ENCODE peak calls at places on chromosomes 16 and 17, in ten cellular contexts. One of them, this sample, is unnamed.

GRCh38 chr17:320139-320538 is 32.5 kb downstream of the RPH3AL start:
- DNase-seq in MV-4-11: no peak
- DNase-seq in GM04503: no peak
- DNase-seq in NCI-H1930: no peak
- DNase-seq in amygdala: no peak
- DNase-seq in NCI-H1436: no peak
- DNase-seq in activated CD4-positive, alpha-beta T cell treated with anti-CD3 and anti-CD28 coated beads for 48 hours: no peak
- DNase-seq in NCI-H446 treated with DMSO at 0.1 percent for 48 hours: no peak
- DNase-seq in progenitor cell of endocrine pancreas: no peak
- DNase-seq in CD4-positive, CD25-positive, alpha-beta regulatory T cell: no peak
- DNase-seq in this sample: no peak

GRCh38 chr16:84607061-84607460 is 10.8 kb downstream of the COTL1 start:
- DNase-seq in MV-4-11: no peak
- DNase-seq in GM04503: no peak
- DNase-seq in NCI-H1930: no peak
- DNase-seq in amygdala: no peak
- DNase-seq in NCI-H1436: no peak
- DNase-seq in activated CD4-positive, alpha-beta T cell treated with anti-CD3 and anti-CD28 coated beads for 48 hours: no peak
- DNase-seq in NCI-H446 treated with DMSO at 0.1 percent for 48 hours: no peak
- DNase-seq in progenitor cell of endocrine pancreas: no peak
- DNase-seq in CD4-positive, CD25-positive, alpha-beta regulatory T cell: no peak
- DNase-seq in this sample: no peak

GRCh38 chr17:40363480-40363838 is 1.1 kb downstream of the GJD3 start:
- DNase-seq in MV-4-11: peak
- DNase-seq in GM04503: no peak
- DNase-seq in NCI-H1930: no peak
- DNase-seq in amygdala: no peak
- DNase-seq in NCI-H1436: no peak
- DNase-seq in activated CD4-positive, alpha-beta T cell treated with anti-CD3 and anti-CD28 coated beads for 48 hours: peak
- DNase-seq in NCI-H446 treated with DMSO at 0.1 percent for 48 hours: no peak
- DNase-seq in progenitor cell of endocrine pancreas: no peak
- DNase-seq in CD4-positive, CD25-positive, alpha-beta regulatory T cell: peak
- DNase-seq in this sample: no peak

GRCh38 chr17:45230787-45231480 is 9.2 kb downstream of the FMNL1 start:
- DNase-seq in MV-4-11: no peak
- DNase-seq in GM04503: no peak
- DNase-seq in NCI-H1930: no peak
- DNase-seq in amygdala: no peak
- DNase-seq in NCI-H1436: peak
- DNase-seq in activated CD4-positive, alpha-beta T cell treated with anti-CD3 and anti-CD28 coated beads for 48 hours: no peak
- DNase-seq in NCI-H446 treated with DMSO at 0.1 percent for 48 hours: peak
- DNase-seq in progenitor cell of endocrine pancreas: no peak
- DNase-seq in CD4-positive, CD25-positive, alpha-beta regulatory T cell: no peak
- DNase-seq in this sample: no peak

GRCh38 chr17:38587956-38588771 is 17.6 kb downstream of the SRCIN1 start:
- DNase-seq in MV-4-11: peak
- DNase-seq in GM04503: no peak
- DNase-seq in NCI-H1930: no peak
- DNase-seq in amygdala: no peak
- DNase-seq in NCI-H1436: peak
- DNase-seq in activated CD4-positive, alpha-beta T cell treated with anti-CD3 and anti-CD28 coated beads for 48 hours: no peak
- DNase-seq in NCI-H446 treated with DMSO at 0.1 percent for 48 hours: no peak
- DNase-seq in progenitor cell of endocrine pancreas: no peak
- DNase-seq in CD4-positive, CD25-positive, alpha-beta regulatory T cell: no peak
- DNase-seq in this sample: no peak

GRCh38 chr17:19339341-19339815 is 23.1 kb downstream of the B9D1 start:
- DNase-seq in MV-4-11: no peak
- DNase-seq in GM04503: no peak
- DNase-seq in NCI-H1930: no peak
- DNase-seq in amygdala: no peak
- DNase-seq in NCI-H1436: no peak
- DNase-seq in activated CD4-positive, alpha-beta T cell treated with anti-CD3 and anti-CD28 coated beads for 48 hours: no peak
- DNase-seq in NCI-H446 treated with DMSO at 0.1 percent for 48 hours: no peak
- DNase-seq in progenitor cell of endocrine pancreas: no peak
- DNase-seq in CD4-positive, CD25-positive, alpha-beta regulatory T cell: no peak
- DNase-seq in this sample: no peak

GRCh38 chr16:18983565-18984424 is at the start of gene TMC7:
- DNase-seq in MV-4-11: peak
- DNase-seq in GM04503: no peak
- DNase-seq in NCI-H1930: peak
- DNase-seq in amygdala: peak
- DNase-seq in NCI-H1436: peak
- DNase-seq in activated CD4-positive, alpha-beta T cell treated with anti-CD3 and anti-CD28 coated beads for 48 hours: peak
- DNase-seq in NCI-H446 treated with DMSO at 0.1 percent for 48 hours: peak
- DNase-seq in progenitor cell of endocrine pancreas: peak
- DNase-seq in CD4-positive, CD25-positive, alpha-beta regulatory T cell: peak
- DNase-seq in this sample: peak

GRCh38 chr17:77474292-77474988 is 333.7 kb downstream of the SEC14L1 start:
- DNase-seq in MV-4-11: no peak
- DNase-seq in GM04503: no peak
- DNase-seq in NCI-H1930: no peak
- DNase-seq in amygdala: no peak
- DNase-seq in NCI-H1436: no peak
- DNase-seq in activated CD4-positive, alpha-beta T cell treated with anti-CD3 and anti-CD28 coated beads for 48 hours: no peak
- DNase-seq in NCI-H446 treated with DMSO at 0.1 percent for 48 hours: peak
- DNase-seq in progenitor cell of endocrine pancreas: no peak
- DNase-seq in CD4-positive, CD25-positive, alpha-beta regulatory T cell: no peak
- DNase-seq in this sample: no peak

GRCh38 chr16:88638323-88639230 is at the start of gene IL17C:
- DNase-seq in MV-4-11: no peak
- DNase-seq in GM04503: no peak
- DNase-seq in NCI-H1930: no peak
- DNase-seq in amygdala: no peak
- DNase-seq in NCI-H1436: no peak
- DNase-seq in activated CD4-positive, alpha-beta T cell treated with anti-CD3 and anti-CD28 coated beads for 48 hours: peak
- DNase-seq in NCI-H446 treated with DMSO at 0.1 percent for 48 hours: no peak
- DNase-seq in progenitor cell of endocrine pancreas: no peak
- DNase-seq in CD4-positive, CD25-positive, alpha-beta regulatory T cell: no peak
- DNase-seq in this sample: no peak

GRCh38 chr16:84724619-84725307 is 25.0 kb downstream of the USP10 start:
- DNase-seq in MV-4-11: no peak
- DNase-seq in GM04503: no peak
- DNase-seq in NCI-H1930: no peak
- DNase-seq in amygdala: no peak
- DNase-seq in NCI-H1436: no peak
- DNase-seq in activated CD4-positive, alpha-beta T cell treated with anti-CD3 and anti-CD28 coated beads for 48 hours: peak
- DNase-seq in NCI-H446 treated with DMSO at 0.1 percent for 48 hours: no peak
- DNase-seq in progenitor cell of endocrine pancreas: no peak
- DNase-seq in CD4-positive, CD25-positive, alpha-beta regulatory T cell: peak
- DNase-seq in this sample: no peak

GRCh38 chr16:69793521-69793920 is 31.4 kb downstream of the WWP2 start:
- DNase-seq in MV-4-11: no peak
- DNase-seq in GM04503: no peak
- DNase-seq in NCI-H1930: no peak
- DNase-seq in amygdala: no peak
- DNase-seq in NCI-H1436: no peak
- DNase-seq in activated CD4-positive, alpha-beta T cell treated with anti-CD3 and anti-CD28 coated beads for 48 hours: no peak
- DNase-seq in NCI-H446 treated with DMSO at 0.1 percent for 48 hours: no peak
- DNase-seq in progenitor cell of endocrine pancreas: no peak
- DNase-seq in CD4-positive, CD25-positive, alpha-beta regulatory T cell: no peak
- DNase-seq in this sample: no peak

GRCh38 chr16:30342751-30343490 is 12.2 kb downstream of the CD2BP2 start:
- DNase-seq in MV-4-11: no peak
- DNase-seq in GM04503: no peak
- DNase-seq in NCI-H1930: no peak
- DNase-seq in amygdala: no peak
- DNase-seq in NCI-H1436: no peak
- DNase-seq in activated CD4-positive, alpha-beta T cell treated with anti-CD3 and anti-CD28 coated beads for 48 hours: no peak
- DNase-seq in NCI-H446 treated with DMSO at 0.1 percent for 48 hours: no peak
- DNase-seq in progenitor cell of endocrine pancreas: no peak
- DNase-seq in CD4-positive, CD25-positive, alpha-beta regulatory T cell: no peak
- DNase-seq in this sample: no peak

GRCh38 chr17:77151236-77151635 is 10.5 kb downstream of the SEC14L1 start:
- DNase-seq in MV-4-11: no peak
- DNase-seq in GM04503: no peak
- DNase-seq in NCI-H1930: no peak
- DNase-seq in amygdala: no peak
- DNase-seq in NCI-H1436: no peak
- DNase-seq in activated CD4-positive, alpha-beta T cell treated with anti-CD3 and anti-CD28 coated beads for 48 hours: no peak
- DNase-seq in NCI-H446 treated with DMSO at 0.1 percent for 48 hours: no peak
- DNase-seq in progenitor cell of endocrine pancreas: no peak
- DNase-seq in CD4-positive, CD25-positive, alpha-beta regulatory T cell: no peak
- DNase-seq in this sample: no peak

GRCh38 chr17:39028690-39029089 is 61.5 kb upstream of the FBXO47 start:
- DNase-seq in MV-4-11: no peak
- DNase-seq in GM04503: no peak
- DNase-seq in NCI-H1930: no peak
- DNase-seq in amygdala: no peak
- DNase-seq in NCI-H1436: no peak
- DNase-seq in activated CD4-positive, alpha-beta T cell treated with anti-CD3 and anti-CD28 coated beads for 48 hours: no peak
- DNase-seq in NCI-H446 treated with DMSO at 0.1 percent for 48 hours: no peak
- DNase-seq in progenitor cell of endocrine pancreas: no peak
- DNase-seq in CD4-positive, CD25-positive, alpha-beta regulatory T cell: no peak
- DNase-seq in this sample: no peak

GRCh38 chr16:71626018-71626857 is at the start of gene MARVELD3:
- DNase-seq in MV-4-11: no peak
- DNase-seq in GM04503: no peak
- DNase-seq in NCI-H1930: peak
- DNase-seq in amygdala: no peak
- DNase-seq in NCI-H1436: peak
- DNase-seq in activated CD4-positive, alpha-beta T cell treated with anti-CD3 and anti-CD28 coated beads for 48 hours: peak
- DNase-seq in NCI-H446 treated with DMSO at 0.1 percent for 48 hours: no peak
- DNase-seq in progenitor cell of endocrine pancreas: peak
- DNase-seq in CD4-positive, CD25-positive, alpha-beta regulatory T cell: peak
- DNase-seq in this sample: peak

GRCh38 chr16:66942981-66943380 is 7.7 kb downstream of the CES2 start:
- DNase-seq in MV-4-11: no peak
- DNase-seq in GM04503: no peak
- DNase-seq in NCI-H1930: no peak
- DNase-seq in amygdala: no peak
- DNase-seq in NCI-H1436: no peak
- DNase-seq in activated CD4-positive, alpha-beta T cell treated with anti-CD3 and anti-CD28 coated beads for 48 hours: no peak
- DNase-seq in NCI-H446 treated with DMSO at 0.1 percent for 48 hours: no peak
- DNase-seq in progenitor cell of endocrine pancreas: no peak
- DNase-seq in CD4-positive, CD25-positive, alpha-beta regulatory T cell: no peak
- DNase-seq in this sample: no peak

GRCh38 chr16:57093845-57094564 is 1.6 kb downstream of the CPNE2 start:
- DNase-seq in MV-4-11: no peak
- DNase-seq in GM04503: no peak
- DNase-seq in NCI-H1930: no peak
- DNase-seq in amygdala: no peak
- DNase-seq in NCI-H1436: no peak
- DNase-seq in activated CD4-positive, alpha-beta T cell treated with anti-CD3 and anti-CD28 coated beads for 48 hours: no peak
- DNase-seq in NCI-H446 treated with DMSO at 0.1 percent for 48 hours: no peak
- DNase-seq in progenitor cell of endocrine pancreas: no peak
- DNase-seq in CD4-positive, CD25-positive, alpha-beta regulatory T cell: no peak
- DNase-seq in this sample: peak

GRCh38 chr17:49555495-49556018 is 20.1 kb upstream of the NXPH3 start:
- DNase-seq in MV-4-11: no peak
- DNase-seq in GM04503: no peak
- DNase-seq in NCI-H1930: no peak
- DNase-seq in amygdala: no peak
- DNase-seq in NCI-H1436: no peak
- DNase-seq in activated CD4-positive, alpha-beta T cell treated with anti-CD3 and anti-CD28 coated beads for 48 hours: no peak
- DNase-seq in NCI-H446 treated with DMSO at 0.1 percent for 48 hours: no peak
- DNase-seq in progenitor cell of endocrine pancreas: no peak
- DNase-seq in CD4-positive, CD25-positive, alpha-beta regulatory T cell: no peak
- DNase-seq in this sample: no peak